ENCODE peak calls at places on chromosomes 11 and 22, in six cellular contexts. P is fibroblast of lung, O is IMR-90, Q is upper lobe of left lung, W is H9, N is SK-N-SH. I is an unnamed sample.

GRCh38 chr11:77270921-77271320 is 30.6 kb downstream of the GDPD4 start:
- DNase-seq in N (no peak), P (no peak), W (no peak), O (no peak), Q (no peak), I (no peak)

GRCh38 chr11:74701351-74701750 is 29.9 kb downstream of the CHRDL2 start:
- DNase-seq in O (no peak), P (no peak), W (peak), Q (no peak), N (no peak), I (no peak)

GRCh38 chr11:2526808-2527381 is 82.1 kb downstream of the KCNQ1 start:
- DNase-seq in O (no peak), Q (peak), P (no peak), N (no peak), W (peak), I (no peak)

GRCh38 chr11:8867035-8867434 is 44.0 kb upstream of the AKIP1 start:
- DNase-seq in O (peak), Q (no peak), N (no peak), P (peak), W (no peak), I (no peak)

GRCh38 chr11:93849751-93850584 is 450 bp downstream of the VSTM5 start:
- DNase-seq in W (peak), O (no peak), Q (peak), N (peak), P (peak), I (no peak)

GRCh38 chr11:97683733-97684132 is 1293.9 kb downstream of the JRKL start:
- DNase-seq in O (no peak), P (no peak), N (no peak), Q (no peak), W (peak), I (peak)

GRCh38 chr22:38327805-38328204 is 10.6 kb upstream of the CSNK1E start:
- DNase-seq in W (no peak), P (peak), N (no peak), Q (peak), O (peak), I (peak)

GRCh38 chr22:30575011-30575671 is 676 bp upstream of the GAL3ST1 start:
- DNase-seq in O (peak), W (peak), N (peak), P (peak), Q (no peak), I (no peak)

GRCh38 chr11:75527938-75528845 is 2.5 kb upstream of the GDPD5 start:
- DNase-seq in Q (no peak), O (no peak), N (no peak), P (no peak), W (no peak), I (no peak)

GRCh38 chr11:123033895-123034294 is 28.0 kb downstream of the HSPA8 start:
- DNase-seq in N (no peak), Q (no peak), P (no peak), W (peak), O (no peak), I (no peak)
- TF ChIP-seq CTCF in N (no peak), Q (no peak), P (peak), W (peak), O (peak), I (no peak)

DNA sequence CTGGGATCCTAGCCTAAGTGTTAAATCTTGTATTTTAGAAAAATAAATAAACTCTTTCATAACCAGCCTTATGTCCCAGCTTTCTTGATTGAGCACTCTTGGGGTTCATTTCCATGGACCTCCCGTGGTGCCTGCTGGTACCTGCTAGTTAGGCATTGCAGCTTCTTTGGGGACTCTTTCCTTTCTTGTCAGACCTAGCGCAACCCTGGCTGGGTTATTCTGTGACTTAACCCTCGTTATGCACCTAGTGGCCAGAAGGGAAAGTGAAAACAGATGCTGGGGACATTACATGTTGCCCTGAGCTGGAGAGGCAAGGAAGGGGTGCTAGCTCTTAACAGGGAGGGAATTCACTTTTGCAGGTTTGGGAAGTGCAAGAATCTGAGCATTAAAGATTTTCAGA is 46.8 kb downstream of the APIP start:
- DNase-seq in P (no peak), W (peak), N (peak), Q (no peak), O (no peak), I (no peak)
- H3K27ac ChIP-seq in P (no peak), W (no peak), N (no peak), Q (no peak), O (no peak), I (no peak)

GRCh38 chr11:30147293-30147692 is 83.5 kb upstream of the FSHB start:
- DNase-seq in N (no peak), Q (no peak), O (no peak), W (no peak), P (no peak), I (no peak)

GRCh38 chr11:30143098-30143705 is 87.6 kb upstream of the FSHB start:
- DNase-seq in P (peak), O (peak), W (peak), Q (no peak), N (peak), I (peak)
- TF ChIP-seq CTCF in P (peak), O (peak), W (peak), Q (peak), N (peak), I (peak)

GRCh38 chr11:45885274-45885920 is at the start of gene MAPK8IP1:
- DNase-seq in W (peak), P (no peak), Q (peak), O (no peak), N (peak), I (peak)
- H3K27ac ChIP-seq in W (no peak), P (no peak), Q (no peak), O (no peak), N (no peak), I (no peak)

GRCh38 chr11:108003623-108004022 is 5.1 kb upstream of the CUL5 start:
- DNase-seq in P (no peak), W (no peak), O (no peak), N (no peak), Q (no peak), I (no peak)

GRCh38 chr11:107998761-107999160 is 9.9 kb upstream of the CUL5 start:
- DNase-seq in O (no peak), N (no peak), W (no peak), P (no peak), Q (no peak), I (no peak)

GRCh38 chr11:107996025-107996776 is 12.5 kb upstream of the CUL5 start:
- DNase-seq in O (no peak), W (no peak), Q (no peak), N (no peak), P (no peak), I (no peak)

GRCh38 chr11:108002476-108002875 is 6.2 kb upstream of the CUL5 start:
- DNase-seq in W (no peak), O (no peak), Q (no peak), P (no peak), N (no peak), I (no peak)

GRCh38 chr11:107999759-108000455 is 8.8 kb upstream of the CUL5 start:
- DNase-seq in Q (no peak), W (peak), N (peak), O (peak), P (peak), I (peak)
- TF ChIP-seq CTCF in Q (peak), W (peak), N (peak), O (peak), P (peak), I (peak)

DNA sequence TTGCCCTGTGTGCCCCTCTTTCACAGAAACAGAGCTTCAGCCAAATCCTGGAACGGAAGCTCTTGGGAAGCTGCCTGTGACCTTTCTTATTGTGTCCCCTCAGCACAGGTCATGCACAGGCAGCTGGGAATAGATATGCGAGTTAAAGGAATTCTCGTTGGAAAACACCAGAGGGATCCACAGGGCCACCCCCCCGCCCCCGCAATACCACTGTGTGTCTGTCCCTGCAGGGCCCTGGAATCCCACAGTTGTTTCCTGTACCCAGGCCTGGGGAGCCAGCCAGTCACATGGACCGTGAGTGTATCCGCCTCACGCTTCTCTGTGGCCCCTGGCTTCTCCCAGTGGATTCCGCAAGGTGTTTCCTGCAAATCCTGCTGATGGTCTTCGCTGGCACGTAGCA is 29.0 kb downstream of the TIMP3 start:
- DNase-seq in Q (peak), W (peak), P (no peak), O (no peak), N (no peak), I (no peak)
- H3K27ac ChIP-seq in Q (peak), W (no peak), P (no peak), O (no peak), N (no peak), I (no peak)

DNA sequence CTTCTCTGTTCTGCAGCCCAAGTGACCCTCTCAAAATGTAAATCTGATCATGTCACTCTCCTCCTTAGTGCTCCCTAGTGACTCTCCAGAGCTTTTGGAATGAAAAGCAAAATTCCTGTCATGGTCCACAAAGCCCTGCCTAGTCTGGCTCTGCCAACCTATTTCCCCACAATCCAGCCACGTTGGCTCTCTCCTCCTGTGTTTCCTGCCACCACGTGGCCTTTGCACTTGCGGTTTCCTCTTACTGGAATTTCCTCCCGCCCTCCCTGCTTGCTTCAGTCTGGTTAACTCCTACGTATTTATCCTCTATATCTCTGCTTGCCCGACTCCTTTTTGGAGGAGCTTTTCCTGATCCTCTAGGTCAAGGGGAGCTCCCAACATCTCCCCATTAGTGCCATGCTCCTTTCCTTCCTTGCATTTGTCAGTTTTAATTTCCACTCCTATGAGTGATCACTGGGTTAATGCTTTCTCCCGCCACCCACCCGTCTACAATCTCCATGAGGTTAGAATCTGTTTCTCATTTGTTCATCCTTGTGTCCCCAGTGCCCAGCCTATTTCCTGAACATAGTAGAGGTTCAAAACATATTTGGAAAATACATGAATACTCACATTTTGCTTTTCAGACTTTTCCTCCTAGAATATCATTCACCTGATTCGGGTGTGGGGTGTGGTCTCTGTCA is 11.5 kb downstream of the NNMT start:
- DNase-seq in P (peak), W (no peak), Q (no peak), O (peak), N (no peak), I (no peak)
- TF ChIP-seq CTCF in P (no peak), W (no peak), Q (no peak), O (no peak), N (no peak), I (no peak)